ENCODE peak calls at places on chromosome 14, in six cellular contexts. V, G, W, P, T and D are unnamed samples.
A peak's percentile ranks its signal among the peaks of the same experiment; 100 is the strongest.

GRCh38 chr14:93959239-93960107 is 16.9 kb downstream of the ASB2 start:
- DNase-seq in V (peak; percentile 91), G (no peak), W (peak; percentile 94), P (no peak), T (peak; percentile 86), D (peak; percentile 87)

GRCh38 chr14:102768223-102769048 is 8.8 kb upstream of the TRAF3 start:
- DNase-seq in V (no peak), G (no peak), W (no peak), P (no peak), T (no peak), D (peak; percentile 86)

GRCh38 chr14:26486922-26487321 is 110.9 kb downstream of the NOVA1 start:
- DNase-seq in V (no peak), G (no peak), W (no peak), P (no peak), T (peak; percentile 5), D (no peak)

GRCh38 chr14:23831591-23831990 is 122.0 kb upstream of the DHRS4 start:
- DNase-seq in V (no peak), G (no peak), W (no peak), P (no peak), T (no peak), D (no peak)

GRCh38 chr14:92105845-92106094 is 612 bp downstream of the ATXN3 start:
- DNase-seq in V (peak; percentile 52), G (peak; percentile 63), W (peak; percentile 7), P (peak; percentile 9), T (peak; percentile 68), D (peak; percentile 49)

GRCh38 chr14:80664576-80664975 is 277.0 kb downstream of the CEP128 start:
- DNase-seq in V (no peak), G (no peak), W (no peak), P (no peak), T (peak; percentile 19), D (no peak)

GRCh38 chr14:61803755-61804154 is 41.5 kb downstream of the SNAPC1 start:
- DNase-seq in V (no peak), G (no peak), W (no peak), P (no peak), T (no peak), D (no peak)

GRCh38 chr14:100761481-100761880 is 34.8 kb downstream of the DLK1 start:
- DNase-seq in V (no peak), G (no peak), W (no peak), P (no peak), T (peak; percentile 49), D (no peak)

GRCh38 chr14:69643430-69644200 is 32.2 kb downstream of the SUSD6 start:
- DNase-seq in V (no peak), G (no peak), W (peak; percentile 88), P (no peak), T (peak; percentile 55), D (no peak)

GRCh38 chr14:104284107-104284592 is 145.8 kb downstream of the KIF26A start:
- DNase-seq in V (no peak), G (peak; percentile 7), W (no peak), P (no peak), T (no peak), D (no peak)

GRCh38 chr14:101840649-101841365 is 79.3 kb downstream of the PPP2R5C start:
- DNase-seq in V (no peak), G (no peak), W (no peak), P (no peak), T (no peak), D (no peak)

GRCh38 chr14:57999471-57999870 is 133.6 kb upstream of the SLC35F4 start:
- DNase-seq in V (no peak), G (no peak), W (no peak), P (no peak), T (no peak), D (no peak)

GRCh38 chr14:24928501-24928900 is 121.4 kb downstream of the STXBP6 start:
- DNase-seq in V (no peak), G (no peak), W (no peak), P (no peak), T (no peak), D (no peak)

GRCh38 chr14:55221186-55221585 is 29.8 kb upstream of the DLGAP5 start:
- DNase-seq in V (no peak), G (no peak), W (no peak), P (no peak), T (peak; percentile 67), D (no peak)

GRCh38 chr14:58722433-58722832 is 84.7 kb downstream of the DACT1 start:
- DNase-seq in V (no peak), G (no peak), W (no peak), P (no peak), T (no peak), D (no peak)

GRCh38 chr14:57326253-57326652 is 57.5 kb downstream of the AP5M1 start:
- DNase-seq in V (no peak), G (no peak), W (no peak), P (no peak), T (no peak), D (peak; percentile 55)

GRCh38 chr14:52272375-52272774 is 4.9 kb downstream of the PTGDR start:
- DNase-seq in V (no peak), G (no peak), W (peak; percentile 16), P (no peak), T (peak; percentile 53), D (no peak)

GRCh38 chr14:62209287-62209899 is 447.2 kb downstream of the SNAPC1 start:
- DNase-seq in V (no peak), G (no peak), W (no peak), P (no peak), T (peak; percentile 94), D (no peak)

GRCh38 chr14:60946773-60947172 is 34.1 kb downstream of the TRMT5 start:
- DNase-seq in V (no peak), G (no peak), W (no peak), P (no peak), T (no peak), D (no peak)

GRCh38 chr14:56339855-56340701 is 221.9 kb downstream of the PELI2 start:
- DNase-seq in V (peak; percentile 66), G (peak; percentile 74), W (peak; percentile 58), P (peak; percentile 45), T (peak; percentile 98), D (peak; percentile 49)

GRCh38 chr14:51302319-51303030 is 62.4 kb downstream of the TMX1 start:
- DNase-seq in V (no peak), G (no peak), W (no peak), P (no peak), T (no peak), D (no peak)

GRCh38 chr14:24130380-24130716 is at the start of gene FITM1:
- DNase-seq in V (no peak), G (no peak), W (no peak), P (no peak), T (no peak), D (no peak)

GRCh38 chr14:73059326-73059725 is 992 bp downstream of the RBM25 start:
- DNase-seq in V (no peak), G (no peak), W (no peak), P (no peak), T (peak; percentile 58), D (no peak)

GRCh38 chr14:102516531-102517411 is 7.2 kb upstream of the ANKRD9 start:
- DNase-seq in V (peak; percentile 81), G (peak; percentile 57), W (peak; percentile 74), P (peak; percentile 83), T (no peak), D (peak; percentile 95)

DNA sequence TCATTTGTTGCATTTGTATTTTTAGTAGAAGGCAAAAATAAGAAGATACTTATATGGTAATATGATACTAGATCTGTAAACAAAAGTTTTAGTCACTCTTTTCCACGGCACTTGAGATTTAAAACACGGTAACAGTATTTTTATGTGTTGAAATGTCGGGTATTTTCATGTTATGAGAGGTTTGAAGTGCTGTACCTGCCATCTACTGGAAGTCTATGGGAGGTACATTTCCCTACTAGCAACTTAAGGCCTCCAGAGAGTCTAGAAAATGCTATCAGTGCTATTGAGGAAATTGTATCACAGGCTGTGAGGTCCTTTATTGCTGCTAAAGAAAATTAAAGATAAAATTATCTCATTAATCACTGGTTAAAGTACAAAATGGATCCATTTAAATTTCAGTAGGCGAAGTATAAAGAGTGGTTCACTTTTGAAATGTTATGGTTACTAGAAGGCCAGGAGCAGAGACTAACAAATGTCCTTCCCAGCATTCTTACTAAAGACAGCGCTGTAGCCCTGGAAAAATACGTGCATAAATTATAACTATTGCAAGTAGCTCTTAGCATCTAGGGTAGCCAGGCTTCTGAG is 77.6 kb upstream of the PRKD1 start:
- DNase-seq in V (no peak), G (no peak), W (peak; percentile 8), P (no peak), T (peak; percentile 86), D (no peak)
- TF ChIP-seq CTCF in V (no peak), G (peak; percentile 89), W (peak; percentile 41), P (peak; percentile 85), T (peak; percentile 81), D (peak; percentile 76)

DNA sequence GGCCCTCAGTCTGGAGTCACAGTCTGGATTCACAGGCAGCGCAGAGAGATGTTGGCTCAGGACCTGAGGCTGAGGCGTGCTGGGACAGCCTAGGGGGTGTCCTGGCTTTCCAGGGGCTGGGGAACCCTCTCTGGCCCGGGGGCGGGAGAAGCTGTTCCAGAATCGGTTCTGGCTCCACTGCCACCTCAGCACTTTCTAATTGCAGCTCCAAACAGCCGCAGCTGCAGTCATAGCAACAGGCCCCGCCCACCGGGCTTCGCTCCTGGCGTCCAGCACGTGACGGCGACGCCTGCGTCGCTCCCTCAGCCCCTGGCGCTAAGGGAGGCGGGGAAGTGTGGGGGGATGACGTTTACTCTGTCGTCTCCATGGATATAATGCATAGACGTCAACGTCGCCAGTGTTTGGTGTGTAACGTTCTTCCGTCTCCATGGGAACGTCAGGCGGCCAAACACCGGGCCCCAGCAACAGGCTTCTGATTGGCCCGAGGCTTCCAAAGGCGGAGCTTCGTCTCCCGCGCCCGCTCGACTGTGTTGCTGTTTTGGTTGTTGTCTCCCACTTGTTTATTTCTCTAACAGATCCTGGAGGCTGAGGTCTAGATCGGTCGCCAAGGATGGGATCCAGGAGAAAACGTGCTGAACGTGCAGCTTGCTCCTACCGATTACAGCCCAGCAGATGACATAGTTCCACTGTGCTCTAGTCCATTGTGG is 19.7 kb upstream of the FOS start:
- DNase-seq in V (peak; percentile 97), G (peak; percentile 99), W (peak; percentile 99), P (peak; percentile 96), T (peak; percentile 100), D (peak; percentile 99)
- TF ChIP-seq CTCF in V (no peak), G (no peak), W (no peak), P (no peak), T (no peak), D (no peak)

DNA sequence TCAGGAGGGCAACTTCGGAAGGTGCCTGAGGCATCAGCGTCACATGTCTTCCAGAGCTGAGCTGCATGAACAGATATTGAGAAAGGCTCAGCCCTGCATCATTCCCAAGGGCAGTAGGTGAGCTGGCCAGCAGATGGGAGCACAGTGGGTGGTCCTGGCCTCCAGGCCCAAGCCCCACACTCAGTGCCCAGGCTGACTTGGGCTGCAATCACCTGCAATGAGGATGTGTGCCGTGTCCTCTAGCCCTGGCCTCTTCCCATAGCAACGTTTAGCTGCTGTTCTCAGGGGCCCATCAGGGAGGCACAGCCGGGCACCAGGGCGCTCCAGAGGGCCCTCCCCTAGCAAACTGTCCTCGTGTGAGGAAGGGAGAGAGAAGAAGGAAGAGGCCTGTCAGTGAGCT is 32.0 kb downstream of the TEP1 start:
- DNase-seq in V (no peak), G (no peak), W (no peak), P (no peak), T (no peak), D (no peak)
- TF ChIP-seq CTCF in V (no peak), G (no peak), W (no peak), P (no peak), T (no peak), D (no peak)

DNA sequence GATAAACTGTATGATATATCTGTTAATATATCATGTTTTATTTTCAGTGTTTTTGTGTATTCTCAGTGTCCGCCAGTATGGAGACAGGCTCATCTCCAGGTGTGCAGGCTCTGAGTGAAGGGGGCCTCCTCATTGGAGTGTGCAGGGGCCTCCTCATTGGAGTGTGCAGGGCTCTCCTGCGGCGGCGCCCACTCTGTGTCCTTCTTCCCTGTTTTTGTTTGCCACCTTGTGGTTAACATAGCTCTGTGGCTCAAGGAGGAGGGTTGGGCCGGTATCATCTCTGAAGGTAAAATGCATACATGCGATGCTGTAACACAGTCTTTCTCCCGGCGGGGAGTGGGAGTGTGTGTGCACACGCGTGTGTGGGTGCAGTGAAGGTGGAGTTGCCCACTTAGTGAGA is 429.5 kb downstream of the ZFP36L1 start:
- DNase-seq in V (no peak), G (no peak), W (no peak), P (peak; percentile 26), T (no peak), D (no peak)
- TF ChIP-seq CTCF in V (no peak), G (no peak), W (no peak), P (no peak), T (no peak), D (no peak)